ENCODE peak calls at places on chromosomes 11 and 22, in eight cellular contexts. Y, B, E, W, J, I, R and N are unnamed samples.

GRCh38 chr22:21937041-21937820 is 15.4 kb downstream of the PPM1F start:
- DNase-seq in Y (no peak), B (no peak), E (no peak), W (no peak), J (no peak), I (no peak), R (no peak), N (no peak)

GRCh38 chr11:18727499-18728236 is 1.7 kb upstream of the IGSF22 start:
- DNase-seq in Y (peak; percentile 36), B (no peak), E (no peak), W (peak; percentile 39), J (peak; percentile 64), I (peak; percentile 78), R (no peak), N (no peak)

GRCh38 chr22:47071078-47071811 is 308.8 kb downstream of the TBC1D22A start:
- DNase-seq in Y (no peak), B (no peak), E (no peak), W (no peak), J (no peak), I (no peak), R (no peak), N (no peak)

GRCh38 chr11:74325649-74326645 is 14.5 kb upstream of the P4HA3 start:
- DNase-seq in Y (peak; percentile 95), B (peak; percentile 86), E (peak; percentile 80), W (no peak), J (peak; percentile 75), I (no peak), R (no peak), N (no peak)

GRCh38 chr11:74278721-74279148 is 32.7 kb downstream of the P4HA3 start:
- DNase-seq in Y (peak; percentile 99), B (no peak), E (no peak), W (no peak), J (peak; percentile 56), I (no peak), R (peak; percentile 88), N (no peak)

GRCh38 chr22:17120711-17121234 is 387 bp downstream of the TMEM121B start:
- DNase-seq in Y (no peak), B (no peak), E (peak; percentile 28), W (no peak), J (peak; percentile 23), I (peak; percentile 36), R (no peak), N (no peak)

GRCh38 chr22:38718414-38718813 is 12.7 kb downstream of the GTPBP1 start:
- DNase-seq in Y (peak; percentile 81), B (no peak), E (peak; percentile 31), W (no peak), J (peak; percentile 91), I (peak; percentile 39), R (peak; percentile 70), N (peak; percentile 18)

GRCh38 chr11:1892116-1892515 is 421 bp upstream of the PRR33 start:
- DNase-seq in Y (no peak), B (no peak), E (no peak), W (no peak), J (no peak), I (no peak), R (no peak), N (no peak)

GRCh38 chr11:74720596-74721478 is 10.4 kb downstream of the CHRDL2 start:
- DNase-seq in Y (peak; percentile 78), B (no peak), E (no peak), W (no peak), J (no peak), I (no peak), R (no peak), N (no peak)